ENCODE peak calls at places on chromosomes 7 and 10, in four cellular contexts. K is transverse colon, V is heart right ventricle, P is BE2C. R is an unnamed sample.

GRCh38 chr7:7970620-7971307 is 2.2 kb downstream of the GLCCI1 start:
- DNase-seq in P (peak; percentile 45), K (no peak), V (no peak), R (no peak)

GRCh38 chr10:44233561-44234470 is 151.1 kb downstream of the CXCL12 start:
- DNase-seq in K (peak; percentile 15), V (peak; percentile 41), P (peak; percentile 65), R (peak; percentile 86)

GRCh38 chr7:128704909-128705308 is 32.8 kb downstream of the GARIN1A start:
- DNase-seq in P (no peak), V (no peak), K (no peak), R (no peak)

GRCh38 chr7:151824285-151824950 is 52.5 kb downstream of the PRKAG2 start:
- DNase-seq in K (no peak), P (no peak), V (no peak), R (peak; percentile 49)

GRCh38 chr10:14334771-14335170 is 4.0 kb upstream of the FRMD4A start:
- DNase-seq in V (no peak), K (no peak), P (no peak), R (no peak)

GRCh38 chr10:87589653-87590052 is 70.0 kb upstream of the PAPSS2 start:
- DNase-seq in K (no peak), V (no peak), P (no peak), R (no peak)

GRCh38 chr10:132423966-132424847 is 27.2 kb downstream of the PWWP2B start:
- DNase-seq in K (no peak), P (no peak), V (no peak), R (no peak)

GRCh38 chr10:77290528-77291155 is 347.0 kb downstream of the KCNMA1 start:
- DNase-seq in V (no peak), K (no peak), P (no peak), R (no peak)

GRCh38 chr7:138869353-138869752 is 71.4 kb upstream of the ATP6V0A4 start:
- DNase-seq in P (no peak), V (no peak), K (no peak), R (no peak)

GRCh38 chr7:138902156-138902555 is 79.0 kb downstream of the KIAA1549 start:
- DNase-seq in P (no peak), K (no peak), V (no peak), R (no peak)

GRCh38 chr10:33566001-33566400 is 231.5 kb upstream of the NRP1 start:
- DNase-seq in K (no peak), V (no peak), P (peak; percentile 83), R (peak; percentile 71)

GRCh38 chr7:116449950-116450349 is 49.6 kb upstream of the CAV2 start:
- DNase-seq in V (peak; percentile 48), K (no peak), P (no peak), R (peak; percentile 74)

GRCh38 chr10:116274141-116274861 is 1.3 kb upstream of the GFRA1 start:
- DNase-seq in K (no peak), V (no peak), P (no peak), R (peak; percentile 45)
- H3K4me3 ChIP-seq in K (peak overlapping the region; percentile 39), V (peak overlapping the region; percentile 32), P (peak overlapping the region; percentile 31), R (peak overlapping the region; percentile 45)

GRCh38 chr7:31123317-31123716 is 71.2 kb downstream of the ADCYAP1R1 start:
- DNase-seq in V (no peak), P (no peak), K (no peak), R (no peak)
- H3K27me3 ChIP-seq in V (peaks cover 7% of the 10 kb centered on the region), P (no peaks in the 10 kb centered on the region), K (no peaks in the 10 kb centered on the region), R (no peaks in the 10 kb centered on the region)

GRCh38 chr7:101557978-101558741 is 70.9 kb downstream of the MYL10 start:
- DNase-seq in P (no peak), K (peak; percentile 1), V (no peak), R (no peak)

GRCh38 chr7:101560856-101561255 is 68.2 kb downstream of the MYL10 start:
- DNase-seq in K (peak; percentile 35), P (no peak), V (no peak), R (no peak)

GRCh38 chr7:101557421-101557820 is 71.7 kb downstream of the MYL10 start:
- DNase-seq in K (peak; percentile 1), V (no peak), P (no peak), R (no peak)

GRCh38 chr7:101559586-101559985 is 69.5 kb downstream of the MYL10 start:
- DNase-seq in V (no peak), P (no peak), K (no peak), R (no peak)

GRCh38 chr7:101558742-101559325 is 70.3 kb downstream of the MYL10 start:
- DNase-seq in V (no peak), K (no peak), P (no peak), R (no peak)
- TF ChIP-seq CTCF in V (no peak), K (no peak), P (no peak), R (no peak)

GRCh38 chr7:90995996-90996395 is 268.2 kb upstream of the FZD1 start:
- DNase-seq in P (no peak), V (no peak), K (no peak), R (no peak)
- H3K4me3 ChIP-seq in P (no peak overlapping the region), V (no peak overlapping the region), K (no peak overlapping the region), R (no peak overlapping the region)

GRCh38 chr7:158473946-158474345 is 113.7 kb downstream of the PTPRN2 start:
- DNase-seq in V (no peak), P (no peak), K (no peak), R (no peak)
- H3K27me3 ChIP-seq in V (peaks cover 38% of the 10 kb centered on the region), P (no peaks in the 10 kb centered on the region), K (no peaks in the 10 kb centered on the region), R (no peaks in the 10 kb centered on the region)